ENCODE peak calls at places on chromosomes 5 and 9, in eight cellular contexts. Z is sigmoid colon, V is K562, Y is HepG2, B is Panc1, R is HCT116, C is suprapubic skin, X is GM12878. M is an unnamed sample.

GRCh38 chr5:132003170-132003744 is 8.2 kb downstream of the ACSL6 start:
- DNase-seq in Z (no peak), B (no peak), V (no peak), X (no peak), R (no peak), C (no peak), Y (peak), M (peak)

GRCh38 chr5:107247427-107247826 is 423.3 kb downstream of the EFNA5 start:
- DNase-seq in Y (no peak), B (no peak), R (no peak), X (no peak), Z (no peak), C (no peak), V (no peak), M (no peak)

GRCh38 chr5:139636207-139636792 is 11.8 kb upstream of the CXXC5 start:
- DNase-seq in Y (no peak), C (no peak), V (peak), R (no peak), B (no peak), X (peak), Z (no peak), M (peak)

GRCh38 chr5:54098267-54098666 is 212.1 kb downstream of the ARL15 start:
- DNase-seq in X (no peak), Z (no peak), R (no peak), V (no peak), B (no peak), Y (no peak), C (no peak), M (no peak)

GRCh38 chr5:137629646-137630045 is 106.2 kb downstream of the KLHL3 start:
- DNase-seq in Z (no peak), X (peak), V (peak), C (no peak), R (peak), B (peak), Y (peak), M (no peak)

GRCh38 chr5:19369048-19369447 is 619.0 kb downstream of the CDH18 start:
- DNase-seq in V (no peak), Z (no peak), C (no peak), B (no peak), Y (no peak), X (no peak), R (no peak), M (no peak)

GRCh38 chr9:91945277-91946074 is 4.6 kb downstream of the ROR2 start:
- DNase-seq in R (no peak), B (no peak), Y (no peak), X (no peak), Z (peak), C (no peak), V (peak), M (no peak)

GRCh38 chr9:23686257-23686656 is 139.8 kb downstream of the ELAVL2 start:
- DNase-seq in B (no peak), R (no peak), V (no peak), Y (no peak), X (no peak), Z (no peak), C (no peak), M (no peak)

GRCh38 chr5:152883061-152883460 is 478.0 kb upstream of the NMUR2 start:
- DNase-seq in C (no peak), V (no peak), B (no peak), X (no peak), Y (no peak), R (no peak), Z (no peak), M (no peak)

GRCh38 chr5:178234753-178235599 is 2.4 kb upstream of the PHYKPL start:
- DNase-seq in Y (peak), Z (peak), B (peak), X (no peak), R (peak), V (peak), C (no peak), M (peak)

GRCh38 chr5:125659316-125660071 is 763.7 kb upstream of the GRAMD2B start:
- DNase-seq in Y (no peak), X (no peak), Z (no peak), R (no peak), V (no peak), C (no peak), B (no peak), M (no peak)

GRCh38 chr9:6096821-6097220 is 81.4 kb upstream of the RANBP6 start:
- DNase-seq in V (no peak), Y (no peak), B (no peak), X (no peak), R (no peak), C (no peak), Z (no peak), M (no peak)

GRCh38 chr5:62608529-62609511 is 30.2 kb downstream of the LRRC70 start:
- DNase-seq in X (no peak), C (no peak), B (no peak), Y (no peak), R (no peak), Z (no peak), V (no peak), M (no peak)
- TF ChIP-seq POLR2AphosphoS5 in X (no peak), C (no peak), B (no peak), Y (no peak), R (no peak), Z (no peak), V (no peak), M (no peak)

GRCh38 chr5:134533115-134533815 is 7.8 kb downstream of the JADE2 start:
- DNase-seq in R (no peak), B (no peak), C (peak), Y (no peak), X (no peak), Z (peak), V (no peak), M (peak)

GRCh38 chr5:134529460-134529859 is 4.0 kb downstream of the JADE2 start:
- DNase-seq in C (no peak), R (no peak), B (no peak), X (no peak), V (no peak), Y (no peak), Z (no peak), M (no peak)

GRCh38 chr5:134527156-134527960 is 1.9 kb downstream of the JADE2 start:
- DNase-seq in B (no peak), X (no peak), V (peak), Z (peak), C (peak), R (no peak), Y (peak), M (peak)

GRCh38 chr5:134527961-134528424 is 2.5 kb downstream of the JADE2 start:
- DNase-seq in Y (no peak), B (no peak), V (no peak), Z (no peak), R (no peak), X (no peak), C (no peak), M (no peak)

GRCh38 chr5:134530375-134531077 is 5.1 kb downstream of the JADE2 start:
- DNase-seq in Y (no peak), C (no peak), Z (peak), X (no peak), R (no peak), V (no peak), B (no peak), M (no peak)
- H3K27ac ChIP-seq in Y (no peak), C (peak), Z (peak), X (peak), R (no peak), V (no peak), B (peak), M (peak)

GRCh38 chr9:130235558-130236435 is 29.8 kb upstream of the HMCN2 start:
- DNase-seq in X (no peak), B (no peak), Z (peak), Y (peak), C (no peak), V (peak), R (no peak), M (peak)

GRCh38 chr9:130237763-130238524 is 27.6 kb upstream of the HMCN2 start:
- DNase-seq in Z (peak), X (no peak), B (no peak), C (no peak), V (no peak), R (no peak), Y (no peak), M (no peak)

GRCh38 chr9:130236436-130236985 is 29.0 kb upstream of the HMCN2 start:
- DNase-seq in C (no peak), V (no peak), R (no peak), Z (peak), B (no peak), Y (no peak), X (no peak), M (no peak)

GRCh38 chr9:130239363-130239695 is 26.2 kb upstream of the HMCN2 start:
- DNase-seq in B (no peak), Y (no peak), Z (peak), R (no peak), C (no peak), X (no peak), V (no peak), M (no peak)

GRCh38 chr9:130237071-130237470 is 28.5 kb upstream of the HMCN2 start:
- DNase-seq in X (no peak), B (no peak), Y (no peak), Z (peak), R (no peak), V (no peak), C (no peak), M (no peak)
- TF ChIP-seq POLR2AphosphoS5 in X (no peak), B (no peak), Y (no peak), Z (peak), R (no peak), V (no peak), C (no peak), M (no peak)

GRCh38 chr9:122053546-122053945 is 39.6 kb downstream of the TTLL11 start:
- DNase-seq in X (no peak), Y (no peak), Z (no peak), R (no peak), C (no peak), V (no peak), B (no peak), M (no peak)

GRCh38 chr9:122053056-122053455 is 40.1 kb downstream of the TTLL11 start:
- DNase-seq in Y (no peak), R (no peak), V (no peak), X (no peak), C (no peak), B (no peak), Z (no peak), M (no peak)

GRCh38 chr9:122050167-122050566 is 42.9 kb downstream of the TTLL11 start:
- DNase-seq in X (no peak), Z (no peak), V (no peak), R (no peak), C (no peak), B (no peak), Y (no peak), M (no peak)

GRCh38 chr9:122053951-122054350 is 39.2 kb downstream of the TTLL11 start:
- DNase-seq in V (no peak), B (no peak), R (no peak), Y (no peak), Z (no peak), X (no peak), C (no peak), M (no peak)

DNA sequence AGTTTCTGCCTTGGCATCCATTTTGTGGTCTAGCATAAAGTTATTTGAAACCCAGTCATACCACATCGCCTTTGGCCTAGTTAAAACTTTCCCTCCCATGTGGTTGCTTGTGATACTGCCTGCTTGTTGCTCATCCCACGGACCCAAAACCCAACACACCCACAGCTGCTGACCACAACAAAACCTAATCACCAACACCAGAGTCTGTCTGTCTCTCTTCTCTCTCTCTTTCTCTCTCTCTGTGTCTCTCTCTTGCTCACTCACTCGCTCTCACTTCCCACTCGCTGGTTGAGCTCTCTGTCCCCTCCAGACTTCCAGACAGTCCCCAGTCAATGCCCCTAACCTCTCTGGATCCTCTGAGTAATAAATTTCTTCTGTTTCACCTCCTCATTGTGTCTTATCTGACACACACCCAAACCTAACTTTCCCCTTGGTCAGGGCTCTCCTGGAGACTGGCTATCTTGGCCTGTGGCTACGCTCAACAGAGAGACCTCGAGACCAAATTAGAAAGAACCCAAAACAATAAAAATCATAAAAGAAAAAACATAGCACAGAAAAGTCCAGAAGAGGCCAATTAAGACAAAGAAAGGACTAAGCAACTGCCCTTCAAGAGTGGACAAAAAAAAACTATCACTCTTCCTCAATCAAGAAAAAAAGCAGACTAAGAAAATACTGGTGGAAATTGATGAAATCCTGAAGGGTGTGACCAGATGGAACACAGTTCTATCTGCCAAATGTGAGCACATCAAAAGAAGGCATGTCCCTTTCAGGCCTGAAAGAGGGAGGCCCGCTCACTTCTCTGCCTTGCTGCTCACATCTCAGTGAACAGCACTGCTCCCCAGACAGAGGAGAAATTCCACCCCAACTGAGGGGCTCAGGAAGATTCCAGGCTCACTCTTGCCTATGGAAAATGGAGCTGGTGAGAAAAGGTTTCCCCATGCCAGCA is 41.4 kb downstream of the TTLL11 start:
- DNase-seq in V (peak), Z (no peak), R (no peak), B (no peak), X (peak), Y (no peak), C (no peak), M (no peak)
- H3K27ac ChIP-seq in V (peak), Z (no peak), R (no peak), B (no peak), X (no peak), Y (no peak), C (no peak), M (no peak)

DNA sequence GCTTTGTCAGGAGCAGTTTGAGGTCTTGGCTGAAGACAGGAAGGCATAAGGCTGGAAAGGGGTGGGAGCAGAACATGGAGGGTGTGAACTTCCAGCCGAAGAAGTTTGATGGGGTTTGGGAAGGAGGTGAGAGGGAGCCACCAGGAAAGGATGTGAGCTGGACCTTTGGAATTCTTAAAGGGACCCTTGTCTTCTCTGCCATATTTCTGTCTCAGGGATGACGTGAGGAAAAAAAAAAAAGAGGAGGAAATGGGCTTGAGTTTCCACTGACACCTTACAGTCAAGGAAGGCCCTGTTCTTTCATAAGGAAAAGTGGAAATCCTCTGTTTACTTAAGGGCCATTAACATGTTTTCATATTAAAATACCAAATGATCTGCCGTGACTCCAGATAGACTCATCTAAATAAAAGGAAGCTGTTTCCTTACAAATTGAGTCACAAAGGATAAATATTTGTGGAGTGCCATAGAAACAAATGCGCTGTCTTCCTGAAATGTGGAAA is 132.1 kb downstream of the PALM2AKAP2 start:
- DNase-seq in V (no peak), C (no peak), R (no peak), B (peak), X (no peak), Y (no peak), Z (no peak), M (no peak)
- TF ChIP-seq POLR2AphosphoS5 in V (no peak), C (no peak), R (no peak), B (no peak), X (no peak), Y (no peak), Z (no peak), M (no peak)

GRCh38 chr5:133957591-133957990 is 10.8 kb downstream of the C5orf15 start:
- DNase-seq in B (no peak), V (no peak), X (peak), Z (no peak), R (no peak), C (no peak), Y (no peak), M (no peak)
- H3K27ac ChIP-seq in B (no peak), V (no peak), X (peak), Z (no peak), R (no peak), C (no peak), Y (no peak), M (peak)